ENCODE peak calls at places on chromosomes 6 and 20, in seven cellular contexts. P, W, G, M, Y, D and V are unnamed samples.

GRCh38 chr6:22471369-22471690 is 98.0 kb upstream of the HDGFL1 start:
- DNase-seq in D (no peak), P (no peak), G (no peak), M (no peak), Y (no peak), W (no peak), V (no peak)

GRCh38 chr6:149961728-149962425 is 1.9 kb upstream of the ULBP1 start:
- DNase-seq in W (peak; percentile 53), G (no peak), P (no peak), D (no peak), Y (no peak), M (no peak), V (no peak)

GRCh38 chr20:3109350-3110302 is 25.1 kb upstream of the AVP start:
- DNase-seq in W (no peak), G (no peak), D (no peak), Y (no peak), P (no peak), M (no peak), V (no peak)

GRCh38 chr6:15351631-15352030 is 105.8 kb downstream of the JARID2 start:
- DNase-seq in D (no peak), P (no peak), G (no peak), W (peak; percentile 15), M (peak; percentile 37), Y (no peak), V (peak; percentile 85)

GRCh38 chr6:122014961-122015360 is 384.5 kb upstream of the HSF2 start:
- DNase-seq in Y (no peak), P (no peak), D (no peak), W (no peak), M (no peak), G (no peak), V (no peak)

GRCh38 chr20:38137441-38138037 is 27.5 kb downstream of the TGM2 start:
- DNase-seq in P (no peak), M (no peak), G (no peak), Y (no peak), W (no peak), D (no peak), V (peak; percentile 33)

GRCh38 chr20:56731041-56731440 is 101.9 kb downstream of the TFAP2C start:
- DNase-seq in G (no peak), Y (no peak), W (no peak), P (no peak), D (no peak), M (no peak), V (no peak)

GRCh38 chr6:144566868-144567615 is 281.9 kb downstream of the UTRN start:
- DNase-seq in D (no peak), W (no peak), M (no peak), G (no peak), P (no peak), Y (no peak), V (no peak)

GRCh38 chr6:24329451-24329850 is 28.4 kb downstream of the DCDC2 start:
- DNase-seq in G (no peak), W (no peak), Y (no peak), M (no peak), D (no peak), P (peak; percentile 20), V (no peak)

GRCh38 chr20:50959543-50960126 is 1.0 kb downstream of the MOCS3 start:
- DNase-seq in D (no peak), Y (no peak), W (no peak), G (no peak), P (no peak), M (no peak), V (no peak)

GRCh38 chr20:34824861-34825529 is 456 bp downstream of the NCOA6 start:
- DNase-seq in Y (peak; percentile 64), P (peak; percentile 54), M (peak; percentile 66), D (peak; percentile 61), W (peak; percentile 48), G (peak; percentile 15), V (peak; percentile 80)

GRCh38 chr20:34825530-34826362 is at the start of gene NCOA6:
- DNase-seq in G (peak; percentile 85), P (peak; percentile 76), W (peak; percentile 85), D (peak; percentile 90), M (peak; percentile 93), Y (peak; percentile 91), V (peak; percentile 94)

GRCh38 chr20:34829191-34829590 is 3.7 kb upstream of the NCOA6 start:
- DNase-seq in Y (no peak), G (no peak), P (no peak), M (no peak), W (peak; percentile 10), D (no peak), V (no peak)

GRCh38 chr20:34820805-34821578 is 4.5 kb downstream of the NCOA6 start:
- DNase-seq in G (no peak), P (no peak), W (no peak), D (no peak), M (no peak), Y (no peak), V (no peak)

DNA sequence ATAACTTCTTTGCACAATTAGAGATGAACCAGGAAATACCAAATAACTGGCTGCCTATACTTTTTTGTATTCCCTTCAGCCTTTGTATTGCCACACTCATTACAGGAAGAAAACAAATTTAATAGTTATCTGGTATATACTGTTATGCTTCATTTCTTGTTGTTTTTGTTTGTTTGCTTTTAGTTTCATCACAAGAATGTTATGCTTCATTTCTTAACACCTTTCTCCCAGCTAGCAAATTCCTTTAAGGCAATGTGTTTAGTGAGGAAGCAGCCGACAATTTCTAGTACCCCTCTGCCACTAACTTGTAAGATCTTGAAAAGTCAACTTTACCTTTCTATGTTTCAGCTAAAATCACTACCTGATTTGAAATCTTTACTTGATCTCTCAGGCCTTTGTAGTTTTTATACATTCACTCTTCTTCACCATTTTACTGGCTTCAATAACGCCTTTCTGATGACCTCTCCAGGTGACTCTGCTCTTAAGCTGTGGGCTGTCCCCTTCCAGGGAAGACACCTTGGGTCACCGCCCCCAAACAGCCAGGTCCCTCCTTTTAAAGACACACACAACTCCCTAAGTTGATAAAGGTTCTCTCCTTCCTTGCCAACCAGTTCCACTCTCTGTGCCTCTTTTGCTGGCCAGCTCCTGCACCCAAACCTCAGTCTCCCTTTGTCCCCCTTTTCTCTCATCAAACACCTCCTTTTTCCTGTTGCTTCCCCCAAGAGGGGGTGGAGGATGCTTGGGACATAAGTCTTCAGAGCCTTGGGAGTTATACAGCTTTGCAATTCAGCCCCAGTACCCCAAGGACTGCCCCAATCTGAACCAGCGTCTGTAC is 1.2 kb downstream of the NCOA6 start:
- DNase-seq in Y (peak; percentile 89), W (peak; percentile 80), M (peak; percentile 34), G (peak; percentile 19), D (peak; percentile 79), P (peak; percentile 79), V (peak; percentile 71)
- TF ChIP-seq POLR2A in Y (peak; percentile 96), W (peak; percentile 34), M (no peak), G (no peak), D (peak; percentile 53), P (peak; percentile 77), V (peak; percentile 58)

GRCh38 chr6:35259194-35259945 is at the start of gene ZNF76:
- DNase-seq in M (peak; percentile 99), P (peak; percentile 96), W (peak; percentile 96), G (peak; percentile 96), D (peak; percentile 99), Y (peak; percentile 98), V (peak; percentile 99)
- TF ChIP-seq EP300 in M (no peak), P (peak; percentile 68), W (no peak), G (peak; percentile 96), D (no peak), Y (peak; percentile 70), V (no peak)

GRCh38 chr6:36598326-36598725 is 4.2 kb downstream of the SRSF3 start:
- DNase-seq in W (no peak), M (peak; percentile 5), G (no peak), D (no peak), P (no peak), Y (peak; percentile 22), V (peak; percentile 18)
- H3K4me3 ChIP-seq in W (peak overlapping the region; percentile 86), M (peak overlapping the region; percentile 32), G (peak overlapping the region; percentile 90), D (peak overlapping the region; percentile 81), P (peak overlapping the region; percentile 97), Y (peak overlapping the region; percentile 92), V (peak overlapping the region; percentile 71)

DNA sequence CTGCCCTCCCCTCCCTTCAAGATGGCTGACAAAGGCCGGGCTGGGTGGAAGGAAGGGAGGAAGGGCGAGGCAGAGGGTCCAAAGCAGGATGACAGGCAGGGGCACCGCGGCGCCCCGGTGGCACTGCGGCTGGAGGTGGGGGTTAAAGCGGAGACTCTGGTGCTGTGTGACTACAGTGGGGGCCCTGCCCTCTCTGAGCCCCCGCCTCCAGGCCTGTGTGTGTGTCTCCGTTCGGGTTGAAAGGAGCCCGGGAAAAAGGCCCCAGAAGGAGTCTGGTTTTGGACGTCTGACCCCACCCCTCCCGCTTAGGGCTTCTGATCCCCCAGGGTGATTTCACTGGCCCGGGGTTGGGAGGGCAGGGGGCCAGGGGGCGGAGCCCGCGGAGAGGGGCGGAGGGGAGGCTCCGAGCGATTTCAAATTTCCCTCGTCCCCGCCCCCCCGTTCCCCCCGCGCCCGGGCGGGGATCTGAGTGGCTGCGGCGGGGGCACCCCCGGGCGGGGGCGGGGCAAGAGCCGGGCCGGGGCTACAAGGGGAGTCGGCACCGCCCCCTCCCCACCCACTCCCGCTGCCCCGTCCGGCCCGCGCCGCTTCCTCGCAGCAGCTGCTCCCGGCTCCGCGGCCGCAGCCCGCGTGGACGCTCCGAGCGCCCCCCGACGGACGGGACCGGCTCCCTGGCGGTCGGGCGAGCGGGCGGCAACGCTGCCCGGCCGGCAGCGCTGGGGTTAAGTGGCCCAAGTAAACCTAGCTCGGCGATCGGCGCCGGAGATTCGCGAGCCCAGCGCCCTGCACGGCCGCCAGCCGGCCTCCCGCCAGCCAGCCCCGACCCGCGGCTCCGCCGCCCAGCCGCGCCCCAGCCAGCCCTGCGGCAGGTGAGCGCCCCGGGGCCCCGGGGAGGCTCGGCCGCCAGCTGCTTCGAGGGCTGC is at the start of gene DNMT3B:
- DNase-seq in G (peak; percentile 50), P (peak; percentile 60), W (peak; percentile 84), D (peak; percentile 80), M (peak; percentile 81), Y (peak; percentile 83), V (peak; percentile 83)
- TF ChIP-seq POLR2A in G (no peak), P (peak; percentile 76), W (peak; percentile 83), D (no peak), M (no peak), Y (no peak), V (no peak)

DNA sequence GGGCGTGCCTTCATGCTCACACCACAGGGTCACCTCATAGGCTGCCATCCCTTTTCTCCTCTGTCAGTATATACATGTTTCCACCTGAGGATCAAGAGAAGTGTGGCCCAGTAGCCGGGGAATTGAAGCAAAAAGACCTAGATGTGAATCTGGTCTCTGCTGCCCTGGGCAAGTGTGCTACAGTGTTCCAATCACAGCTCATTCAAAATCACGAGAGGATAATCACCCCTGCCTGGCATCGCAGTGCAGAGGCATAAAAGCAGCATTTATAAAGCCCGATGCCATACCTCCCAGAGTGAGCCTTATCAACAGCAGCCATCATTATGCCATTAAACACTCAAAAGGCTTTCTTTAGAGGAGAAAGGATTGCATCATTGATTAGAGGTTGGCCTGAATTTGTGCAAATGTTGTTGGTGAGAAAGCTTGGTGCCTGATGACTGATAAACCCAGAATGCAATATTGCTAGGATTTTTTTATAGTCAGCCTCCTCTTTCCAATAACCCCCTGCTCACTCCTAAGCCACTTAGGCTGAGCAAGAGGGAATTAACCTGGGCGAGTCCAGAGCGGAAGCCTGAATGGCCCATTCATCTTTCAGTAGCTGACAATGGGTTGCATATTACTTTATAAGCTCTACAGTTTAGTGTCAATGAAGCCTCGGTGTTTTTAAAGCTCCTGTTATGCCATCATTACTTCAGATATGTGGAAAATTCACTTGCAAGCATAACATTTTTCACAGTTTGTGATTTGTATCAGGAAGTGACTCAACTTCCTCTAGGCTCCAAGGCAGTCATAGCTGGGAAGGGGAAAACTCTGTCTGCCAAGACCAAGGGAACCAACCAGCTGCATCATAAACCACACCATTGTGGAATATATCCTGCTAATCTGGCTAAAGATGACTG is 92.5 kb upstream of the NXT1 start:
- DNase-seq in Y (no peak), G (no peak), W (no peak), M (no peak), P (no peak), D (no peak), V (no peak)
- TF ChIP-seq EP300 in Y (no peak), G (peak; percentile 81), W (no peak), M (no peak), P (no peak), D (no peak), V (no peak)